ENCODE peak calls at places on chromosome 12, in five cellular contexts. M is NCI-H2171; F is activated CD8-positive, alpha-beta memory T cell treated with anti-CD3 and anti-CD28 coated beads for 48 hours; Z is effector CD4-positive, alpha-beta T cell; Q is head of caudate nucleus. N is an unnamed sample.

GRCh38 chr12:19082365-19082911 is 47.1 kb upstream of the PLEKHA5 start:
- DNase-seq in M (no peak), F (no peak), Z (no peak), Q (no peak), N (no peak)

GRCh38 chr12:67788118-67788517 is 139.6 kb downstream of the DYRK2 start:
- DNase-seq in M (no peak), F (no peak), Z (no peak), Q (no peak), N (no peak)

GRCh38 chr12:56007892-56008471 is 10.9 kb downstream of the SUOX start:
- DNase-seq in M (no peak), F (no peak), Z (no peak), Q (no peak), N (no peak)

GRCh38 chr12:11500222-11500860 is 105.0 kb upstream of the PRB2 start:
- DNase-seq in M (no peak), F (peak), Z (peak), Q (peak), N (peak)

GRCh38 chr12:96445743-96446655 is 43.4 kb upstream of the CFAP54 start:
- DNase-seq in M (no peak), F (no peak), Z (peak), Q (no peak), N (peak)

GRCh38 chr12:129723260-129723659 is 180.6 kb downstream of the TMEM132D start:
- DNase-seq in M (no peak), F (no peak), Z (no peak), Q (no peak), N (no peak)

GRCh38 chr12:90234455-90234854 is 525.8 kb upstream of the ATP2B1 start:
- DNase-seq in M (peak), F (no peak), Z (no peak), Q (no peak), N (no peak)

GRCh38 chr12:42283739-42284138 is 42.2 kb downstream of the ZCRB1 start:
- DNase-seq in M (no peak), F (no peak), Z (no peak), Q (no peak), N (no peak)

GRCh38 chr12:48985901-48986300 is 7.8 kb downstream of the WNT1 start:
- DNase-seq in M (no peak), F (no peak), Z (no peak), Q (no peak), N (no peak)

GRCh38 chr12:79071498-79071897 is 206.9 kb downstream of the SYT1 start:
- DNase-seq in M (no peak), F (no peak), Z (no peak), Q (no peak), N (no peak)

GRCh38 chr12:2482938-2483337 is 311.8 kb upstream of the FKBP4 start:
- DNase-seq in M (no peak), F (no peak), Z (no peak), Q (no peak), N (no peak)

GRCh38 chr12:43550831-43551270 is 1.2 kb downstream of the ADAMTS20 start:
- DNase-seq in M (no peak), F (no peak), Z (no peak), Q (no peak), N (no peak)

GRCh38 chr12:113149361-113150150 is at the start of gene CFAP73:
- DNase-seq in M (peak), F (no peak), Z (no peak), Q (peak), N (no peak)

GRCh38 chr12:22361785-22362184 is 27.3 kb upstream of the ST8SIA1 start:
- DNase-seq in M (no peak), F (no peak), Z (no peak), Q (no peak), N (no peak)

GRCh38 chr12:132272706-132273105 is 56.7 kb downstream of the GALNT9 start:
- DNase-seq in M (no peak), F (no peak), Z (no peak), Q (no peak), N (no peak)

GRCh38 chr12:29176951-29177350 is 27.9 kb downstream of the FAR2 start:
- DNase-seq in M (no peak), F (no peak), Z (no peak), Q (no peak), N (no peak)

GRCh38 chr12:124588689-124589318 is 21.4 kb upstream of the NCOR2 start:
- DNase-seq in M (peak), F (peak), Z (no peak), Q (no peak), N (peak)

GRCh38 chr12:125249066-125249824 is 184.0 kb downstream of the AACS start:
- DNase-seq in M (no peak), F (no peak), Z (no peak), Q (no peak), N (no peak)

GRCh38 chr12:21527451-21528180 is 1.5 kb downstream of the SPX start:
- DNase-seq in M (peak), F (no peak), Z (peak), Q (peak), N (no peak)

GRCh38 chr12:89252284-89252683 is 100.0 kb downstream of the DUSP6 start:
- DNase-seq in M (no peak), F (no peak), Z (no peak), Q (no peak), N (no peak)

GRCh38 chr12:112973016-112973711 is 5.2 kb upstream of the OAS2 start:
- DNase-seq in M (no peak), F (no peak), Z (no peak), Q (no peak), N (no peak)